ENCODE peak calls at places on chromosomes 5 and 9, in ten cellular contexts. One of them, this sample, is unnamed.

GRCh38 chr9:134226221-134226930 is 62.0 kb upstream of the RNU6ATAC start:
- DNase-seq in tibial artery: no peak
- DNase-seq in mammary epithelial cell: no peak
- DNase-seq in right atrium auricular region: no peak
- DNase-seq in neural progenitor cell: no peak
- DNase-seq in astrocyte of the spinal cord: no peak
- DNase-seq in fibroblast of the aortic adventitia: no peak
- DNase-seq in ascending aorta: no peak
- DNase-seq in HCT116: no peak
- DNase-seq in left ventricle myocardium inferior: peak; percentile 15
- DNase-seq in this sample: no peak

GRCh38 chr5:126516133-126516532 is 78.9 kb downstream of the ALDH7A1 start:
- DNase-seq in tibial artery: no peak
- DNase-seq in mammary epithelial cell: peak; percentile 72
- DNase-seq in right atrium auricular region: no peak
- DNase-seq in neural progenitor cell: no peak
- DNase-seq in astrocyte of the spinal cord: peak; percentile 80
- DNase-seq in fibroblast of the aortic adventitia: peak; percentile 26
- DNase-seq in ascending aorta: no peak
- DNase-seq in HCT116: no peak
- DNase-seq in left ventricle myocardium inferior: no peak
- DNase-seq in this sample: peak; percentile 81

GRCh38 chr9:3263698-3264097 is 262.1 kb downstream of the RFX3 start:
- DNase-seq in tibial artery: no peak
- DNase-seq in mammary epithelial cell: no peak
- DNase-seq in right atrium auricular region: no peak
- DNase-seq in neural progenitor cell: no peak
- DNase-seq in astrocyte of the spinal cord: no peak
- DNase-seq in fibroblast of the aortic adventitia: no peak
- DNase-seq in ascending aorta: no peak
- DNase-seq in HCT116: no peak
- DNase-seq in left ventricle myocardium inferior: no peak
- DNase-seq in this sample: no peak

GRCh38 chr5:66329078-66329477 is 185.0 kb downstream of the SREK1 start:
- DNase-seq in tibial artery: no peak
- DNase-seq in mammary epithelial cell: peak; percentile 45
- DNase-seq in right atrium auricular region: no peak
- DNase-seq in neural progenitor cell: no peak
- DNase-seq in astrocyte of the spinal cord: no peak
- DNase-seq in fibroblast of the aortic adventitia: no peak
- DNase-seq in ascending aorta: no peak
- DNase-seq in HCT116: no peak
- DNase-seq in left ventricle myocardium inferior: no peak
- DNase-seq in this sample: peak; percentile 84

GRCh38 chr5:129820-130219 is 37.9 kb downstream of the PLEKHG4B start:
- DNase-seq in tibial artery: no peak
- DNase-seq in mammary epithelial cell: peak; percentile 9
- DNase-seq in right atrium auricular region: no peak
- DNase-seq in neural progenitor cell: no peak
- DNase-seq in astrocyte of the spinal cord: peak; percentile 87
- DNase-seq in fibroblast of the aortic adventitia: no peak
- DNase-seq in ascending aorta: no peak
- DNase-seq in HCT116: no peak
- DNase-seq in left ventricle myocardium inferior: no peak
- DNase-seq in this sample: no peak

GRCh38 chr5:146342882-146343865 is 4.5 kb downstream of the POU4F3 start:
- DNase-seq in tibial artery: no peak
- DNase-seq in mammary epithelial cell: no peak
- DNase-seq in right atrium auricular region: no peak
- DNase-seq in neural progenitor cell: peak; percentile 64
- DNase-seq in astrocyte of the spinal cord: no peak
- DNase-seq in fibroblast of the aortic adventitia: no peak
- DNase-seq in ascending aorta: no peak
- DNase-seq in HCT116: no peak
- DNase-seq in left ventricle myocardium inferior: no peak
- DNase-seq in this sample: no peak

GRCh38 chr5:173834070-173834771 is 53.9 kb upstream of the CPEB4 start:
- DNase-seq in tibial artery: no peak
- DNase-seq in mammary epithelial cell: no peak
- DNase-seq in right atrium auricular region: no peak
- DNase-seq in neural progenitor cell: no peak
- DNase-seq in astrocyte of the spinal cord: no peak
- DNase-seq in fibroblast of the aortic adventitia: no peak
- DNase-seq in ascending aorta: no peak
- DNase-seq in HCT116: no peak
- DNase-seq in left ventricle myocardium inferior: no peak
- DNase-seq in this sample: no peak

GRCh38 chr5:34857161-34857560 is 18.2 kb downstream of the TTC23L start:
- DNase-seq in tibial artery: no peak
- DNase-seq in mammary epithelial cell: no peak
- DNase-seq in right atrium auricular region: no peak
- DNase-seq in neural progenitor cell: no peak
- DNase-seq in astrocyte of the spinal cord: no peak
- DNase-seq in fibroblast of the aortic adventitia: peak; percentile 63
- DNase-seq in ascending aorta: no peak
- DNase-seq in HCT116: no peak
- DNase-seq in left ventricle myocardium inferior: no peak
- DNase-seq in this sample: no peak

GRCh38 chr9:99425124-99425523 is 203.0 kb downstream of the SEC61B start:
- DNase-seq in tibial artery: no peak
- DNase-seq in mammary epithelial cell: no peak
- DNase-seq in right atrium auricular region: no peak
- DNase-seq in neural progenitor cell: no peak
- DNase-seq in astrocyte of the spinal cord: no peak
- DNase-seq in fibroblast of the aortic adventitia: no peak
- DNase-seq in ascending aorta: no peak
- DNase-seq in HCT116: no peak
- DNase-seq in left ventricle myocardium inferior: no peak
- DNase-seq in this sample: no peak

GRCh38 chr5:106331415-106331814 is 1339.3 kb downstream of the EFNA5 start:
- DNase-seq in tibial artery: no peak
- DNase-seq in mammary epithelial cell: peak; percentile 19
- DNase-seq in right atrium auricular region: no peak
- DNase-seq in neural progenitor cell: no peak
- DNase-seq in astrocyte of the spinal cord: peak; percentile 94
- DNase-seq in fibroblast of the aortic adventitia: peak; percentile 71
- DNase-seq in ascending aorta: no peak
- DNase-seq in HCT116: no peak
- DNase-seq in left ventricle myocardium inferior: no peak
- DNase-seq in this sample: no peak

GRCh38 chr5:77864997-77865396 is 88.9 kb upstream of the TBCA start:
- DNase-seq in tibial artery: no peak
- DNase-seq in mammary epithelial cell: no peak
- DNase-seq in right atrium auricular region: no peak
- DNase-seq in neural progenitor cell: no peak
- DNase-seq in astrocyte of the spinal cord: no peak
- DNase-seq in fibroblast of the aortic adventitia: no peak
- DNase-seq in ascending aorta: no peak
- DNase-seq in HCT116: no peak
- DNase-seq in left ventricle myocardium inferior: no peak
- DNase-seq in this sample: no peak

GRCh38 chr5:77866198-77866597 is 90.1 kb upstream of the TBCA start:
- DNase-seq in tibial artery: no peak
- DNase-seq in mammary epithelial cell: no peak
- DNase-seq in right atrium auricular region: no peak
- DNase-seq in neural progenitor cell: no peak
- DNase-seq in astrocyte of the spinal cord: no peak
- DNase-seq in fibroblast of the aortic adventitia: no peak
- DNase-seq in ascending aorta: no peak
- DNase-seq in HCT116: no peak
- DNase-seq in left ventricle myocardium inferior: no peak
- DNase-seq in this sample: no peak

GRCh38 chr5:77869115-77869798 is 93.1 kb upstream of the TBCA start:
- DNase-seq in tibial artery: no peak
- DNase-seq in mammary epithelial cell: no peak
- DNase-seq in right atrium auricular region: no peak
- DNase-seq in neural progenitor cell: no peak
- DNase-seq in astrocyte of the spinal cord: no peak
- DNase-seq in fibroblast of the aortic adventitia: no peak
- DNase-seq in ascending aorta: no peak
- DNase-seq in HCT116: no peak
- DNase-seq in left ventricle myocardium inferior: no peak
- DNase-seq in this sample: no peak

GRCh38 chr5:77867194-77867691 is 91.1 kb upstream of the TBCA start:
- DNase-seq in tibial artery: no peak
- DNase-seq in mammary epithelial cell: no peak
- DNase-seq in right atrium auricular region: no peak
- DNase-seq in neural progenitor cell: no peak
- DNase-seq in astrocyte of the spinal cord: peak; percentile 48
- DNase-seq in fibroblast of the aortic adventitia: peak; percentile 61
- DNase-seq in ascending aorta: no peak
- DNase-seq in HCT116: no peak
- DNase-seq in left ventricle myocardium inferior: no peak
- DNase-seq in this sample: no peak

DNA sequence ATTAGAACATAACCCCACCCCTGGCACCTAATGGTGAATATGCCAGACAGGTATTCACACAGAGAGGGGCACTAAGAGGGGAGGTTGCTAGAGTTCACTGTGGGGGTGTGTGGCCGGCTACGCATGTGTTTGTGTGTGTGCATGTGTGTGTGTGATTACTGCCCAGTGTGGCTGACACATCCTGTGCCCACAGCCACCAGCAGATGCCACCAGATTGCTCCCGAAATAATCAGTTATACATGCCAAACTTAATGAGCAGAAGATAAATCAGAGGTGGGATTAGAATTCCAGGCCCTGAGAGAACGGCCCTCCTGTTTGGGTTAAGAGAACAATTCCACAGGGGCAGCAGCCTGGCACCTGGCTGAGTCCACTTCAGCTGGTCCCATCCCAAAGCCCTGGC is 91.8 kb upstream of the TBCA start:
- DNase-seq in tibial artery: no peak
- DNase-seq in mammary epithelial cell: no peak
- DNase-seq in right atrium auricular region: no peak
- DNase-seq in neural progenitor cell: no peak
- DNase-seq in astrocyte of the spinal cord: no peak
- DNase-seq in fibroblast of the aortic adventitia: no peak
- DNase-seq in ascending aorta: no peak
- DNase-seq in HCT116: no peak
- DNase-seq in left ventricle myocardium inferior: no peak
- DNase-seq in this sample: no peak
- TF ChIP-seq CTCF in tibial artery: no peak
- TF ChIP-seq CTCF in mammary epithelial cell: peak; percentile 29
- TF ChIP-seq CTCF in right atrium auricular region: no peak
- TF ChIP-seq CTCF in neural progenitor cell: no peak
- TF ChIP-seq CTCF in astrocyte of the spinal cord: peak; percentile 6
- TF ChIP-seq CTCF in fibroblast of the aortic adventitia: no peak
- TF ChIP-seq CTCF in ascending aorta: no peak
- TF ChIP-seq CTCF in HCT116: peak; percentile 7
- TF ChIP-seq CTCF in left ventricle myocardium inferior: no peak
- TF ChIP-seq CTCF in this sample: peak; percentile 2

GRCh38 chr5:134411228-134411545 is 494 bp downstream of the CDKN2AIPNL start:
- DNase-seq in tibial artery: no peak
- DNase-seq in mammary epithelial cell: no peak
- DNase-seq in right atrium auricular region: no peak
- DNase-seq in neural progenitor cell: no peak
- DNase-seq in astrocyte of the spinal cord: no peak
- DNase-seq in fibroblast of the aortic adventitia: no peak
- DNase-seq in ascending aorta: no peak
- DNase-seq in HCT116: no peak
- DNase-seq in left ventricle myocardium inferior: no peak
- DNase-seq in this sample: no peak
- H3K4me3 ChIP-seq in tibial artery: peak overlapping the region; percentile 95
- H3K4me3 ChIP-seq in mammary epithelial cell: peak overlapping the region; percentile 87
- H3K4me3 ChIP-seq in right atrium auricular region: peak overlapping the region; percentile 49
- H3K4me3 ChIP-seq in neural progenitor cell: peak overlapping the region; percentile 83
- H3K4me3 ChIP-seq in astrocyte of the spinal cord: peak overlapping the region; percentile 94
- H3K4me3 ChIP-seq in fibroblast of the aortic adventitia: peak overlapping the region; percentile 90
- H3K4me3 ChIP-seq in ascending aorta: peak overlapping the region; percentile 65
- H3K4me3 ChIP-seq in HCT116: peak overlapping the region; percentile 70
- H3K4me3 ChIP-seq in left ventricle myocardium inferior: peak overlapping the region; percentile 88
- H3K4me3 ChIP-seq in this sample: peak overlapping the region; percentile 95

GRCh38 chr5:136446565-136446964 is 81.2 kb upstream of the TRPC7 start:
- DNase-seq in tibial artery: no peak
- DNase-seq in mammary epithelial cell: no peak
- DNase-seq in right atrium auricular region: no peak
- DNase-seq in neural progenitor cell: no peak
- DNase-seq in astrocyte of the spinal cord: no peak
- DNase-seq in fibroblast of the aortic adventitia: no peak
- DNase-seq in ascending aorta: no peak
- DNase-seq in HCT116: peak; percentile 8
- DNase-seq in left ventricle myocardium inferior: no peak
- DNase-seq in this sample: no peak
- TF ChIP-seq CTCF in tibial artery: no peak
- TF ChIP-seq CTCF in mammary epithelial cell: no peak
- TF ChIP-seq CTCF in right atrium auricular region: no peak
- TF ChIP-seq CTCF in neural progenitor cell: peak; percentile 15
- TF ChIP-seq CTCF in astrocyte of the spinal cord: no peak
- TF ChIP-seq CTCF in fibroblast of the aortic adventitia: no peak
- TF ChIP-seq CTCF in ascending aorta: no peak
- TF ChIP-seq CTCF in HCT116: peak; percentile 58
- TF ChIP-seq CTCF in left ventricle myocardium inferior: no peak
- TF ChIP-seq CTCF in this sample: no peak

GRCh38 chr5:140349244-140349643 is 2.8 kb upstream of the HBEGF start:
- DNase-seq in tibial artery: no peak
- DNase-seq in mammary epithelial cell: peak; percentile 70
- DNase-seq in right atrium auricular region: no peak
- DNase-seq in neural progenitor cell: no peak
- DNase-seq in astrocyte of the spinal cord: no peak
- DNase-seq in fibroblast of the aortic adventitia: peak; percentile 28
- DNase-seq in ascending aorta: no peak
- DNase-seq in HCT116: no peak
- DNase-seq in left ventricle myocardium inferior: no peak
- DNase-seq in this sample: peak; percentile 86

GRCh38 chr5:140346348-140347221 is at the start of gene HBEGF:
- DNase-seq in tibial artery: peak; percentile 72
- DNase-seq in mammary epithelial cell: peak; percentile 89
- DNase-seq in right atrium auricular region: peak; percentile 83
- DNase-seq in neural progenitor cell: peak; percentile 97
- DNase-seq in astrocyte of the spinal cord: peak; percentile 74
- DNase-seq in fibroblast of the aortic adventitia: peak; percentile 55
- DNase-seq in ascending aorta: peak; percentile 27
- DNase-seq in HCT116: peak; percentile 74
- DNase-seq in left ventricle myocardium inferior: peak; percentile 88
- DNase-seq in this sample: peak; percentile 81

GRCh38 chr5:140345919-140346347 is 470 bp downstream of the HBEGF start:
- DNase-seq in tibial artery: peak; percentile 61
- DNase-seq in mammary epithelial cell: peak; percentile 42
- DNase-seq in right atrium auricular region: peak; percentile 79
- DNase-seq in neural progenitor cell: peak; percentile 85
- DNase-seq in astrocyte of the spinal cord: peak; percentile 67
- DNase-seq in fibroblast of the aortic adventitia: peak; percentile 59
- DNase-seq in ascending aorta: no peak
- DNase-seq in HCT116: no peak
- DNase-seq in left ventricle myocardium inferior: peak; percentile 73
- DNase-seq in this sample: peak; percentile 38

GRCh38 chr5:140348104-140348503 is 1.7 kb upstream of the HBEGF start:
- DNase-seq in tibial artery: no peak
- DNase-seq in mammary epithelial cell: peak; percentile 99
- DNase-seq in right atrium auricular region: no peak
- DNase-seq in neural progenitor cell: no peak
- DNase-seq in astrocyte of the spinal cord: no peak
- DNase-seq in fibroblast of the aortic adventitia: no peak
- DNase-seq in ascending aorta: no peak
- DNase-seq in HCT116: no peak
- DNase-seq in left ventricle myocardium inferior: no peak
- DNase-seq in this sample: peak; percentile 99

DNA sequence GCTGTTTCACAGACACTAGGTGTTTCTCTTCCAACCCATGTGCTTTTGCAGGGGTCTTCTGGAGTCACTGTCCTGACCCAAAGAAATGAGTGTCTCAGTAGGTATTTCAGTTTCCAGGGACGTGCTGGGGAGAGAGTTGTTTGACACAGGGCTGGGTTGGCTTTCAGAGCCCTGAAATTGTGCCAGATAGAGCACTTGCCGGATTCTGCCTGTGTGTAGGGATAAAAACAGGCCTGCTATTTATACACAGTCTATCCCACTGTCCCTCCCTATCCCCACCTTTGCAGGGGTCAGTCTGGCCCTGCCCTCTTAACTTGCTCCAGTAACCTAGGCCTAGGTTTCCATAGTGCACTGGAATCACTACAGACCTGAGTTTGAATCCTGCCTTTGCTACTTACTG is 979 bp upstream of the HBEGF start:
- DNase-seq in tibial artery: no peak
- DNase-seq in mammary epithelial cell: no peak
- DNase-seq in right atrium auricular region: no peak
- DNase-seq in neural progenitor cell: no peak
- DNase-seq in astrocyte of the spinal cord: no peak
- DNase-seq in fibroblast of the aortic adventitia: no peak
- DNase-seq in ascending aorta: no peak
- DNase-seq in HCT116: no peak
- DNase-seq in left ventricle myocardium inferior: no peak
- DNase-seq in this sample: no peak
- H3K4me3 ChIP-seq in tibial artery: no peak overlapping the region
- H3K4me3 ChIP-seq in mammary epithelial cell: no peak overlapping the region
- H3K4me3 ChIP-seq in right atrium auricular region: no peak overlapping the region
- H3K4me3 ChIP-seq in neural progenitor cell: no peak overlapping the region
- H3K4me3 ChIP-seq in astrocyte of the spinal cord: no peak overlapping the region
- H3K4me3 ChIP-seq in fibroblast of the aortic adventitia: no peak overlapping the region
- H3K4me3 ChIP-seq in ascending aorta: no peak overlapping the region
- H3K4me3 ChIP-seq in HCT116: peak overlapping the region; percentile 76
- H3K4me3 ChIP-seq in left ventricle myocardium inferior: peak overlapping the region; percentile 75
- H3K4me3 ChIP-seq in this sample: no peak overlapping the region